ENCODE peak calls at places on chromosome 9, in four cellular contexts. T is CD8-positive, alpha-beta T cell; E is mucosa of descending colon; W is heart left ventricle. I is an unnamed sample.

GRCh38 chr9:74942801-74943200 is 9.9 kb downstream of the C9orf40 start:
- DNase-seq in E (no peak), W (no peak), T (peak; percentile 30), I (no peak)

GRCh38 chr9:131740898-131741297 is 1.0 kb upstream of the RAPGEF1 start:
- DNase-seq in T (no peak), E (no peak), W (peak; percentile 54), I (peak; percentile 81)

GRCh38 chr9:132187006-132187760 is 25.3 kb downstream of the NTNG2 start:
- DNase-seq in W (no peak), T (no peak), E (no peak), I (no peak)

GRCh38 chr9:127974002-127974768 is 6.6 kb downstream of the EEIG1 start:
- DNase-seq in T (peak; percentile 23), E (no peak), W (peak; percentile 25), I (no peak)

GRCh38 chr9:312596-313320 is 98.1 kb downstream of the DOCK8 start:
- DNase-seq in E (no peak), W (no peak), T (no peak), I (no peak)

GRCh38 chr9:131885144-131885609 is 145.3 kb upstream of the RAPGEF1 start:
- DNase-seq in E (no peak), T (no peak), W (no peak), I (no peak)

GRCh38 chr9:84669293-84670105 is at the start of gene NTRK2:
- DNase-seq in E (no peak), T (no peak), W (peak; percentile 39), I (peak; percentile 75)

GRCh38 chr9:81649475-81649874 is 39.9 kb downstream of the TLE1 start:
- DNase-seq in T (no peak), W (no peak), E (no peak), I (no peak)

DNA sequence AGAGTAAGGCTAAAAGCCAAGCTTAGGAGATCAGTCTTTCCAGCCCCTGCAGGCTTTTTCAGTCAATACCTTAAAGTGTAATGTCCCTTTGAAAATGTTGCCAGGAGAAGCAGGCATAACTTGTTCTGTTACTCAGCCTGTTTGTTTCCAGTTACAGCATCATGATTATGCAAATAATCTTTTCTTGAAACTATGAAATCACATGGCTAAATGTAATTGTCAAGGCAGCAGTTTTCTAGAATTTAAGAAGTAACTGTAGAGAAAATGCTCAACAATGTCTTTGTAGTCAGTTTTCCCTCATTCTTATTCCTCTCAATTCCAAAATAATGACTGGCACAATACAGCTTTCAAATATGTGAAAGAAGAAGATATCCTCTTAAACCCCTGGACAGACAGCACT is 1.9 kb upstream of the GPR107 start:
- DNase-seq in W (no peak), E (no peak), T (no peak), I (no peak)
- H3K4me3 ChIP-seq in W (no peak overlapping the region), E (no peak overlapping the region), T (no peak overlapping the region), I (no peak overlapping the region)

GRCh38 chr9:137272241-137273094 is 5.1 kb upstream of the TOR4A start:
- DNase-seq in W (no peak), T (no peak), E (no peak), I (peak; percentile 73)
- TF ChIP-seq CTCF in W (no peak), T (no peak), E (no peak), I (no peak)

GRCh38 chr9:136521541-136521940 is 24.3 kb downstream of the NOTCH1 start:
- DNase-seq in E (peak; percentile 90), T (no peak), W (peak; percentile 65), I (peak; percentile 93)
- H3K4me3 ChIP-seq in E (no peak overlapping the region), T (no peak overlapping the region), W (no peak overlapping the region), I (no peak overlapping the region)

DNA sequence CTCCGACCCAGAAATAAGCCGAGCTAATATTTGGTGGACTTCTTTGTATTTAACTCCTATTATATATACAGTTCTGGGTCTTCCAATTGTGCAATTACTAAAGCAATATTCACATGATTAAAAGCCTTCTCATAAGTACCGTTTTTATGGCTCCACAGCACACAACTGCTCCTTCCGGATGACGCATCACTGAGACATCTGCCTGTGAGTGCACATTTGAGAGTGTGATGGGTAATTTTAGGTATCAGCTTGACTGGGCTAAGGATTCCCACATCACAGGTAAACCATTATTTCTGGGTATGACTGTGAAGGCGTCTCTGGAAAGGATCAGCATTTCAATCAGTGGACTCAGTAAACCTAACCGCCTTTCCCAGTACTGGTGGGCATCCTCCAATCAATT is 77.5 kb upstream of the SYK start:
- DNase-seq in E (no peak), W (no peak), T (no peak), I (no peak)
- TF ChIP-seq CTCF in E (no peak), W (no peak), T (no peak), I (no peak)

DNA sequence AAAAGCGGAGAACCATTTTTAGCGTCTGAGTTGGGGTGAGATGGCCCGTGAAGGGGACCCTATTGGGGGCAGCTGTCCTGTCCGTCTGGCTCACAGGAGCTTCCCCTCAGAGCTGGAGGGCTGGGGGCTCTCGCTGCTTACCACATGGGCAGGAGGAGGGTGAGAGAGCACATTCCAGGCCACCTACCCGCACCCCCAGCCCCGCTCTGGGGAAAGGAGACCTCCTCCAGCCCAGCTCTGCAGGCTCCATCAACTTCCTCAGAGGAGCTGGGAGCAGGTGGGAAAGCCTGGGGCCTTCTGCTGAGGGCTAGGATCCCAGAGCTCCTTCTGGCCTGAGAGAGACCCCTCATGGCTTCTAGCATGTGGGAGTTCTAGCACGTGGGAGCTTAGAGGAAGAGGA is 27.1 kb upstream of the SPTLC1 start:
- DNase-seq in E (no peak), W (no peak), T (no peak), I (no peak)
- H3K4me3 ChIP-seq in E (no peak overlapping the region), W (no peak overlapping the region), T (no peak overlapping the region), I (no peak overlapping the region)